ENCODE peak calls at places on chromosomes 1 and 21, in nine cellular contexts. P is islet precursor cell; J is stimulated activated CD4-positive, alpha-beta T cell treated with anti-CD3 and anti-CD28 coated beads, Interleukin-1b, Interleukin-23, amount 100 ng/mL, for 4 hours; F is AG10803; S is naive thymus-derived CD8-positive, alpha-beta T cell; O is stimulated activated naive CD8-positive, alpha-beta T cell treated with anti-CD3 and anti-CD28 coated beads, Interleukin-15, Interleukin-2, amounts not matched to agents 100 U/mL and 50 U/mL, for 24 hours; I is posterior vena cava; R is NCI-H2107; C is NCI-H1436. Y is an unnamed sample.

GRCh38 chr1:189682591-189682990 is 795.1 kb downstream of the BRINP3 start:
- DNase-seq in P (no peak), J (no peak), F (no peak), S (no peak), O (no peak), I (no peak), R (no peak), C (no peak), Y (no peak)

GRCh38 chr1:3746784-3747521 is 5.3 kb upstream of the CCDC27 start:
- DNase-seq in P (peak), J (peak), F (peak), S (peak), O (peak), I (peak), R (peak), C (peak), Y (peak)

GRCh38 chr1:117664314-117664713 is 58.5 kb downstream of the TENT5C start:
- DNase-seq in P (no peak), J (peak), F (no peak), S (peak), O (peak), I (no peak), R (no peak), C (no peak), Y (no peak)

GRCh38 chr1:179002552-179003345 is 22.9 kb upstream of the FAM20B start:
- DNase-seq in P (peak), J (peak), F (peak), S (peak), O (peak), I (peak), R (no peak), C (peak), Y (peak)

GRCh38 chr1:153309441-153309840 is 3.3 kb downstream of the PGLYRP3 start:
- DNase-seq in P (no peak), J (no peak), F (no peak), S (no peak), O (no peak), I (no peak), R (no peak), C (no peak), Y (no peak)

GRCh38 chr1:167052389-167052788 is 37.8 kb downstream of the GPA33 start:
- DNase-seq in P (peak), J (no peak), F (no peak), S (no peak), O (no peak), I (no peak), R (no peak), C (no peak), Y (no peak)

GRCh38 chr1:22903113-22903512 is 69.6 kb downstream of the LACTBL1 start:
- DNase-seq in P (no peak), J (no peak), F (peak), S (no peak), O (no peak), I (no peak), R (no peak), C (no peak), Y (no peak)

GRCh38 chr1:157948547-157949152 is 44.8 kb upstream of the KIRREL1 start:
- DNase-seq in P (peak), J (no peak), F (peak), S (no peak), O (no peak), I (no peak), R (no peak), C (no peak), Y (no peak)

GRCh38 chr21:45467221-45467779 is 62.3 kb downstream of the COL18A1 start:
- DNase-seq in P (no peak), J (no peak), F (no peak), S (no peak), O (no peak), I (peak), R (no peak), C (no peak), Y (no peak)

GRCh38 chr1:246317723-246318359 is 189.2 kb downstream of the SMYD3 start:
- DNase-seq in P (no peak), J (no peak), F (peak), S (no peak), O (no peak), I (no peak), R (no peak), C (no peak), Y (no peak)

GRCh38 chr1:183907106-183907505 is 102.2 kb downstream of the RGL1 start:
- DNase-seq in P (no peak), J (no peak), F (no peak), S (no peak), O (no peak), I (no peak), R (no peak), C (no peak), Y (no peak)